ENCODE peak calls at places on chromosomes 6 and 20, in ten cellular contexts. One of them, this sample, is unnamed.

GRCh38 chr6:119671105-119671504 is 321.5 kb upstream of the MAN1A1 start:
- DNase-seq in SK-N-SH: no peak
- DNase-seq in transverse colon: no peak
- DNase-seq in HCT116: no peak
- DNase-seq in left ventricle myocardium inferior: no peak
- DNase-seq in tibial nerve: no peak
- DNase-seq in astrocyte: no peak
- DNase-seq in endothelial cell of umbilical vein: no peak
- DNase-seq in heart right ventricle: no peak
- DNase-seq in OCI-LY7: no peak
- DNase-seq in this sample: no peak

GRCh38 chr20:9930142-9930541 is 91.3 kb upstream of the PAK5 start:
- DNase-seq in SK-N-SH: no peak
- DNase-seq in transverse colon: no peak
- DNase-seq in HCT116: no peak
- DNase-seq in left ventricle myocardium inferior: no peak
- DNase-seq in tibial nerve: no peak
- DNase-seq in astrocyte: no peak
- DNase-seq in endothelial cell of umbilical vein: no peak
- DNase-seq in heart right ventricle: no peak
- DNase-seq in OCI-LY7: no peak
- DNase-seq in this sample: no peak

GRCh38 chr6:34982424-34982852 is 93.4 kb downstream of the ANKS1A start:
- DNase-seq in SK-N-SH: no peak
- DNase-seq in transverse colon: no peak
- DNase-seq in HCT116: no peak
- DNase-seq in left ventricle myocardium inferior: no peak
- DNase-seq in tibial nerve: no peak
- DNase-seq in astrocyte: peak; percentile 6
- DNase-seq in endothelial cell of umbilical vein: peak; percentile 22
- DNase-seq in heart right ventricle: no peak
- DNase-seq in OCI-LY7: peak; percentile 16
- DNase-seq in this sample: no peak

GRCh38 chr6:155041781-155042279 is 46.7 kb downstream of the TIAM2 start:
- DNase-seq in SK-N-SH: no peak
- DNase-seq in transverse colon: no peak
- DNase-seq in HCT116: no peak
- DNase-seq in left ventricle myocardium inferior: no peak
- DNase-seq in tibial nerve: no peak
- DNase-seq in astrocyte: no peak
- DNase-seq in endothelial cell of umbilical vein: peak; percentile 70
- DNase-seq in heart right ventricle: no peak
- DNase-seq in OCI-LY7: no peak
- DNase-seq in this sample: no peak

GRCh38 chr6:154998855-154999254 is 3.7 kb downstream of the TIAM2 start:
- DNase-seq in SK-N-SH: no peak
- DNase-seq in transverse colon: no peak
- DNase-seq in HCT116: no peak
- DNase-seq in left ventricle myocardium inferior: no peak
- DNase-seq in tibial nerve: no peak
- DNase-seq in astrocyte: no peak
- DNase-seq in endothelial cell of umbilical vein: no peak
- DNase-seq in heart right ventricle: no peak
- DNase-seq in OCI-LY7: no peak
- DNase-seq in this sample: no peak

GRCh38 chr6:32968770-32969684 is 633 bp downstream of the BRD2 start:
- DNase-seq in SK-N-SH: peak; percentile 86
- DNase-seq in transverse colon: peak; percentile 80
- DNase-seq in HCT116: peak; percentile 57
- DNase-seq in left ventricle myocardium inferior: peak; percentile 80
- DNase-seq in tibial nerve: peak; percentile 77
- DNase-seq in astrocyte: peak; percentile 72
- DNase-seq in endothelial cell of umbilical vein: peak; percentile 71
- DNase-seq in heart right ventricle: peak; percentile 75
- DNase-seq in OCI-LY7: peak; percentile 87
- DNase-seq in this sample: peak; percentile 90

GRCh38 chr6:69796081-69796626 is 656 bp downstream of the LMBRD1 start:
- DNase-seq in SK-N-SH: no peak
- DNase-seq in transverse colon: peak; percentile 67
- DNase-seq in HCT116: peak; percentile 63
- DNase-seq in left ventricle myocardium inferior: no peak
- DNase-seq in tibial nerve: peak; percentile 24
- DNase-seq in astrocyte: peak; percentile 56
- DNase-seq in endothelial cell of umbilical vein: peak; percentile 55
- DNase-seq in heart right ventricle: peak; percentile 10
- DNase-seq in OCI-LY7: peak; percentile 69
- DNase-seq in this sample: no peak

GRCh38 chr6:170444056-170444505 is 109.0 kb downstream of the PSMB1 start:
- DNase-seq in SK-N-SH: peak; percentile 8
- DNase-seq in transverse colon: no peak
- DNase-seq in HCT116: no peak
- DNase-seq in left ventricle myocardium inferior: no peak
- DNase-seq in tibial nerve: no peak
- DNase-seq in astrocyte: no peak
- DNase-seq in endothelial cell of umbilical vein: no peak
- DNase-seq in heart right ventricle: no peak
- DNase-seq in OCI-LY7: no peak
- DNase-seq in this sample: peak; percentile 55

DNA sequence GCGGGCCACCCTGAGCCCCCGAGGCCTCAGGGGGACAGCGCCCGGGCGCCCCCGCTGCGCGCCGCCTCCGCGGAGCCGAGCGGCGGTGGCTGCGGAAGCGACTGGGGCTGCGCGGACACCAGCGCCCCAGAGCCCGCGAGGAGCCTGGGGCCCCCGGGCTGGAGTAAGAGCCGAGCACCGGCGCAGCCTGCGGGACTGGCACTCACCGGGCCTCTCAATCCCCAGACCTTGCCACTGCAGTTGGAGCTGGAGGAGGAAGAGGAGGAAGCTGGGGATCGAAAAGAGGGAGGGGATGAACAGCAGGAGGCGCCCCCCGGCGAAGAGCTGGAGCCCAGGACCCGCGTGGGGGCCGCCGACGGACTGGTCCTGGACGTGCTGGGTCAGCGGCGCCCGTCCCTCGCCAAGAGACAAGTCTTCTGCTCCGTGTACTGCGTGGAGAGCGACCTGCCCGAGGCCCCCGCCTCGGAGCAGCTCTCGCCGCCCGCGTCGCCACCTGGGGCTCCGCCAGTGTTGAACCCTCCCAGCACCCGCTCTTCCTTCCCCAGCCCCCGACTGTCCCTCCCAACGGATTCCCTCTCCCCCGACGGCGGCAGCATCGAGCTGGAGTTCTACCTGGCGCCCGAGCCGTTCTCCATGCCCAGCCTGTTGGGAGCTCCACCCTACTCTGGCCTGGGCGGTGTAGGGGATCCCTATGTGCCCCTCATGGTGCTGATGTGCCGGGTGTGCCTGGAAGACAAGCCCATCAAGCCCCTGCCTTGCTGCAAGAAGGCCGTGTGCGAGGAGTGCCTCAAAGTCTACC is 579 bp downstream of the RNF217 start:
- DNase-seq in SK-N-SH: peak; percentile 26
- DNase-seq in transverse colon: peak; percentile 49
- DNase-seq in HCT116: no peak
- DNase-seq in left ventricle myocardium inferior: peak; percentile 33
- DNase-seq in tibial nerve: peak; percentile 18
- DNase-seq in astrocyte: peak; percentile 24
- DNase-seq in endothelial cell of umbilical vein: peak; percentile 56
- DNase-seq in heart right ventricle: peak; percentile 36
- DNase-seq in OCI-LY7: no peak
- DNase-seq in this sample: peak; percentile 87
- TF ChIP-seq CTCF in SK-N-SH: no peak
- TF ChIP-seq CTCF in transverse colon: no peak
- TF ChIP-seq CTCF in HCT116: no peak
- TF ChIP-seq CTCF in left ventricle myocardium inferior: peak; percentile 29
- TF ChIP-seq CTCF in tibial nerve: peak; percentile 9
- TF ChIP-seq CTCF in astrocyte: no peak
- TF ChIP-seq CTCF in endothelial cell of umbilical vein: no peak
- TF ChIP-seq CTCF in heart right ventricle: peak; percentile 24
- TF ChIP-seq CTCF in OCI-LY7: no peak
- TF ChIP-seq CTCF in this sample: no peak

GRCh38 chr20:54323227-54323734 is 115.4 kb downstream of the PFDN4 start:
- DNase-seq in SK-N-SH: no peak
- DNase-seq in transverse colon: no peak
- DNase-seq in HCT116: no peak
- DNase-seq in left ventricle myocardium inferior: no peak
- DNase-seq in tibial nerve: no peak
- DNase-seq in astrocyte: no peak
- DNase-seq in endothelial cell of umbilical vein: no peak
- DNase-seq in heart right ventricle: no peak
- DNase-seq in OCI-LY7: no peak
- DNase-seq in this sample: no peak

GRCh38 chr20:54321688-54322087 is 113.8 kb downstream of the PFDN4 start:
- DNase-seq in SK-N-SH: no peak
- DNase-seq in transverse colon: no peak
- DNase-seq in HCT116: no peak
- DNase-seq in left ventricle myocardium inferior: no peak
- DNase-seq in tibial nerve: no peak
- DNase-seq in astrocyte: no peak
- DNase-seq in endothelial cell of umbilical vein: no peak
- DNase-seq in heart right ventricle: no peak
- DNase-seq in OCI-LY7: no peak
- DNase-seq in this sample: no peak

GRCh38 chr20:54320148-54320607 is 112.3 kb downstream of the PFDN4 start:
- DNase-seq in SK-N-SH: no peak
- DNase-seq in transverse colon: no peak
- DNase-seq in HCT116: no peak
- DNase-seq in left ventricle myocardium inferior: no peak
- DNase-seq in tibial nerve: no peak
- DNase-seq in astrocyte: peak; percentile 4
- DNase-seq in endothelial cell of umbilical vein: no peak
- DNase-seq in heart right ventricle: no peak
- DNase-seq in OCI-LY7: no peak
- DNase-seq in this sample: no peak

GRCh38 chr20:54324041-54324440 is 116.2 kb downstream of the PFDN4 start:
- DNase-seq in SK-N-SH: no peak
- DNase-seq in transverse colon: no peak
- DNase-seq in HCT116: no peak
- DNase-seq in left ventricle myocardium inferior: no peak
- DNase-seq in tibial nerve: no peak
- DNase-seq in astrocyte: no peak
- DNase-seq in endothelial cell of umbilical vein: no peak
- DNase-seq in heart right ventricle: no peak
- DNase-seq in OCI-LY7: no peak
- DNase-seq in this sample: no peak

DNA sequence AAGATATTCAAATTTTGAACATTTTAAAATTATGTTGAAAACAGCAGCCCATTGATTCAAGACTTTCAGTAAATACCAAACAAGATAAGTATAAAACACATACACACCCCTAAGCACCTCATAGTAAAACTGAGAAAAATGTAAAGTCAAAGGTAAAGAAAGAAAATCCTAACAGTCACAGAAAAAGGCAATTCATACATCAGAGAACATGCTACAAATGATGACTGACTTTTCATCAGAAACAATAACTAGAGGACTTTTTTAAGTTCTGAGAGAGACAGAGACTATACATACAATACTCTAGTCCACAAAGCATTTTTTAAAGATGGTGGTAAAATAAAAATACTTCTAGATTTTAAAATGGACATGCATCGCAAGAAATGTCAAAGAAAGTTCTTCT is 111.0 kb downstream of the PFDN4 start:
- DNase-seq in SK-N-SH: no peak
- DNase-seq in transverse colon: no peak
- DNase-seq in HCT116: no peak
- DNase-seq in left ventricle myocardium inferior: no peak
- DNase-seq in tibial nerve: no peak
- DNase-seq in astrocyte: no peak
- DNase-seq in endothelial cell of umbilical vein: no peak
- DNase-seq in heart right ventricle: no peak
- DNase-seq in OCI-LY7: no peak
- DNase-seq in this sample: no peak
- H3K4me1 ChIP-seq in SK-N-SH: peaks cover 21% of the 10 kb centered on the region
- H3K4me1 ChIP-seq in transverse colon: no peaks in the 10 kb centered on the region
- H3K4me1 ChIP-seq in HCT116: no peaks in the 10 kb centered on the region
- H3K4me1 ChIP-seq in left ventricle myocardium inferior: peaks cover 7% of the 10 kb centered on the region
- H3K4me1 ChIP-seq in tibial nerve: no peaks in the 10 kb centered on the region
- H3K4me1 ChIP-seq in astrocyte: peaks cover 4% of the 10 kb centered on the region
- H3K4me1 ChIP-seq in endothelial cell of umbilical vein: no peaks in the 10 kb centered on the region
- H3K4me1 ChIP-seq in heart right ventricle: no peaks in the 10 kb centered on the region
- H3K4me1 ChIP-seq in OCI-LY7: no peaks in the 10 kb centered on the region
- H3K4me1 ChIP-seq in this sample: no peaks in the 10 kb centered on the region

DNA sequence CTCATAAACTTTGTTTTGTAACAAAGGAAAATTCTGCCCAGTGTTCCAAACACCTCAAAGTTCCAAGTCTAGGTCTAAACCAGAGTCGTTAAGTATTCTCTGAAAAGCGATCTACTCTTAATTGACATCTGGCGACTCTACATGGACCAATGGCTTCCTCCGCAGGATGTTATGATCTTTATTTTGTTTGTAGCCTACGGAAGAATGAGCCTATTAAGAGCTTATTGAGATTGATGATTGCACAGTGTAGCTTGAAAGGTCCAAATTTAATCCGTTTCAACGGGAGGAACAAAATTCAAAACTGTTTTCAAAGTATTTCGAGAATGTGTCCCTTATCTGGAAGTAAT is 61.1 kb downstream of the FAM217A start:
- DNase-seq in SK-N-SH: peak; percentile 58
- DNase-seq in transverse colon: no peak
- DNase-seq in HCT116: peak; percentile 28
- DNase-seq in left ventricle myocardium inferior: no peak
- DNase-seq in tibial nerve: no peak
- DNase-seq in astrocyte: peak; percentile 49
- DNase-seq in endothelial cell of umbilical vein: peak; percentile 82
- DNase-seq in heart right ventricle: no peak
- DNase-seq in OCI-LY7: peak; percentile 70
- DNase-seq in this sample: no peak
- H3K4me3 ChIP-seq in SK-N-SH: peak overlapping the region; percentile 70
- H3K4me3 ChIP-seq in transverse colon: peak overlapping the region; percentile 47
- H3K4me3 ChIP-seq in HCT116: peak overlapping the region; percentile 81
- H3K4me3 ChIP-seq in left ventricle myocardium inferior: peak overlapping the region; percentile 80
- H3K4me3 ChIP-seq in tibial nerve: peak overlapping the region; percentile 77
- H3K4me3 ChIP-seq in astrocyte: peak overlapping the region; percentile 79
- H3K4me3 ChIP-seq in endothelial cell of umbilical vein: peak overlapping the region; percentile 85
- H3K4me3 ChIP-seq in heart right ventricle: peak overlapping the region; percentile 85
- H3K4me3 ChIP-seq in OCI-LY7: peak overlapping the region; percentile 89
- H3K4me3 ChIP-seq in this sample: peak overlapping the region; percentile 70

GRCh38 chr20:23200413-23200812 is 114.3 kb upstream of the CD93 start:
- DNase-seq in SK-N-SH: no peak
- DNase-seq in transverse colon: no peak
- DNase-seq in HCT116: no peak
- DNase-seq in left ventricle myocardium inferior: no peak
- DNase-seq in tibial nerve: no peak
- DNase-seq in astrocyte: no peak
- DNase-seq in endothelial cell of umbilical vein: no peak
- DNase-seq in heart right ventricle: no peak
- DNase-seq in OCI-LY7: no peak
- DNase-seq in this sample: no peak

GRCh38 chr20:23199356-23199755 is 113.2 kb upstream of the CD93 start:
- DNase-seq in SK-N-SH: no peak
- DNase-seq in transverse colon: no peak
- DNase-seq in HCT116: no peak
- DNase-seq in left ventricle myocardium inferior: no peak
- DNase-seq in tibial nerve: no peak
- DNase-seq in astrocyte: no peak
- DNase-seq in endothelial cell of umbilical vein: no peak
- DNase-seq in heart right ventricle: no peak
- DNase-seq in OCI-LY7: no peak
- DNase-seq in this sample: no peak

GRCh38 chr20:23198815-23199214 is 112.7 kb upstream of the CD93 start:
- DNase-seq in SK-N-SH: no peak
- DNase-seq in transverse colon: no peak
- DNase-seq in HCT116: no peak
- DNase-seq in left ventricle myocardium inferior: no peak
- DNase-seq in tibial nerve: no peak
- DNase-seq in astrocyte: no peak
- DNase-seq in endothelial cell of umbilical vein: no peak
- DNase-seq in heart right ventricle: no peak
- DNase-seq in OCI-LY7: no peak
- DNase-seq in this sample: no peak

GRCh38 chr20:23201658-23202057 is 115.5 kb upstream of the CD93 start:
- DNase-seq in SK-N-SH: no peak
- DNase-seq in transverse colon: no peak
- DNase-seq in HCT116: no peak
- DNase-seq in left ventricle myocardium inferior: no peak
- DNase-seq in tibial nerve: no peak
- DNase-seq in astrocyte: no peak
- DNase-seq in endothelial cell of umbilical vein: no peak
- DNase-seq in heart right ventricle: no peak
- DNase-seq in OCI-LY7: no peak
- DNase-seq in this sample: no peak

GRCh38 chr20:23200914-23201313 is 114.8 kb upstream of the CD93 start:
- DNase-seq in SK-N-SH: peak; percentile 16
- DNase-seq in transverse colon: peak; percentile 46
- DNase-seq in HCT116: peak; percentile 48
- DNase-seq in left ventricle myocardium inferior: no peak
- DNase-seq in tibial nerve: no peak
- DNase-seq in astrocyte: peak; percentile 10
- DNase-seq in endothelial cell of umbilical vein: no peak
- DNase-seq in heart right ventricle: peak; percentile 48
- DNase-seq in OCI-LY7: no peak
- DNase-seq in this sample: peak; percentile 48
- TF ChIP-seq CTCF in SK-N-SH: peak; percentile 51
- TF ChIP-seq CTCF in transverse colon: peak; percentile 48
- TF ChIP-seq CTCF in HCT116: peak; percentile 81
- TF ChIP-seq CTCF in left ventricle myocardium inferior: peak; percentile 56
- TF ChIP-seq CTCF in tibial nerve: no peak
- TF ChIP-seq CTCF in astrocyte: peak; percentile 19
- TF ChIP-seq CTCF in endothelial cell of umbilical vein: peak; percentile 42
- TF ChIP-seq CTCF in heart right ventricle: peak; percentile 41
- TF ChIP-seq CTCF in OCI-LY7: no peak
- TF ChIP-seq CTCF in this sample: peak; percentile 51